ENCODE peak calls at places on chromosome 11, in nine cellular contexts. R, S, Q, Z, I, A, T, L and O are unnamed samples. For H3K27me3 and H3K36me3, the result is how much of the 10 kb centered on the place peaks cover.

GRCh38 chr11:11022126-11022730 is 164.4 kb upstream of the ZBED5 start:
- DNase-seq in R (peak), S (no peak), Q (no peak), Z (no peak), I (no peak), A (no peak), T (peak), L (no peak), O (no peak)

GRCh38 chr11:3823303-3823702 is 14.9 kb downstream of the PGAP2 start:
- DNase-seq in R (peak), S (no peak), Q (no peak), Z (no peak), I (no peak), A (no peak), T (peak), L (no peak), O (peak)

GRCh38 chr11:19642759-19643158 is 69.9 kb upstream of the NAV2 start:
- DNase-seq in R (no peak), S (no peak), Q (no peak), Z (no peak), I (no peak), A (no peak), T (no peak), L (no peak), O (no peak)

GRCh38 chr11:117908261-117908895 is 20.8 kb downstream of the TMPRSS13 start:
- DNase-seq in R (no peak), S (no peak), Q (no peak), Z (no peak), I (no peak), A (no peak), T (no peak), L (no peak), O (no peak)

GRCh38 chr11:112583246-112583893 is 322.7 kb upstream of the PLET1 start:
- DNase-seq in R (no peak), S (no peak), Q (no peak), Z (no peak), I (no peak), A (no peak), T (no peak), L (no peak), O (no peak)

GRCh38 chr11:63478896-63479295 is 12.1 kb downstream of the PLAAT5 start:
- DNase-seq in R (peak), S (no peak), Q (peak), Z (no peak), I (peak), A (no peak), T (peak), L (peak), O (peak)

GRCh38 chr11:21137813-21138212 is 468.4 kb downstream of the NELL1 start:
- DNase-seq in R (no peak), S (no peak), Q (no peak), Z (no peak), I (no peak), A (no peak), T (no peak), L (no peak), O (no peak)

GRCh38 chr11:63622318-63622717 is 8.1 kb upstream of the PLAAT3 start:
- DNase-seq in R (peak), S (no peak), Q (peak), Z (no peak), I (no peak), A (no peak), T (peak), L (peak), O (no peak)

GRCh38 chr11:102345923-102346322 is 1.1 kb upstream of the BIRC2 start:
- DNase-seq in R (peak), S (no peak), Q (peak), Z (no peak), I (no peak), A (no peak), T (peak), L (peak), O (peak)

GRCh38 chr11:48096588-48097525 is 116.5 kb downstream of the PTPRJ start:
- DNase-seq in R (peak), S (no peak), Q (no peak), Z (no peak), I (peak), A (no peak), T (peak), L (peak), O (no peak)

GRCh38 chr11:130592056-130592455 is 143.6 kb downstream of the ADAMTS15 start:
- DNase-seq in R (peak), S (no peak), Q (no peak), Z (no peak), I (no peak), A (no peak), T (peak), L (no peak), O (peak)

GRCh38 chr11:80587906-80588305 is 1147.1 kb upstream of the TENM4 start:
- DNase-seq in R (peak), S (no peak), Q (no peak), Z (no peak), I (no peak), A (no peak), T (no peak), L (no peak), O (no peak)

GRCh38 chr11:61961570-61962212 is 5.7 kb downstream of the FTH1 start:
- DNase-seq in R (peak), S (no peak), Q (no peak), Z (peak), I (no peak), A (no peak), T (no peak), L (no peak), O (no peak)

GRCh38 chr11:123616505-123617198 is 37.8 kb downstream of the SCN3B start:
- DNase-seq in R (no peak), S (no peak), Q (no peak), Z (no peak), I (no peak), A (no peak), T (peak), L (no peak), O (peak)

DNA sequence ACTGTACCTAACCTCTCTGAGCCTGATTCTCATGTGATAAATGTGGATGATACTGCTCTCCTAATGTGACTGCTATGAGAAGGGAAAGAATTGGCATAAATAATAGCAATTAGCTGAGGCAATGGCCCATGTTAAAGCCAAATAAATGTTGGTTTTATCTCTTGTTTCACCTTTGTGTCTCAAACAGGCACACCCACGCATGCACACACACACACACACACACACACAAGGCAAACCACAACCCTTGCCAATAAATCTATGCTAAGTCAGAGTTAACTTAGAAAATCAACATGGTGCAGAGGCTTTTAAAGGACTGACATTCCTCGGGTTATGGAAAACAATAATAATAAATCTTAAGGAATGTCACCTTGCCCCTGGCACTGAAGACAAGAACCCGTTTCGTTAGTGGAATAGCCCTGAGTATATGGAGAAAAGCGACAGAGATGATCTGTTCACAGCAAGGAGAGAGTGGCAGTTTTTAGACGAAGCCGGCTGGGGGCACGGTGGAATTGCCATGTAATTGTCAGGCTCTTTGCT is 326.2 kb downstream of the NTM start:
- DNase-seq in R (no peak), S (no peak), Q (no peak), Z (no peak), I (no peak), A (no peak), T (no peak), L (no peak), O (no peak)
- H3K27me3 ChIP-seq in R (under half), S (under half), Q (under half), Z (under half), I (under half), A (under half), T (under half), L (under half), O (under half)

GRCh38 chr11:1276866-1277615 is 32.4 kb downstream of the TOLLIP start:
- DNase-seq in R (no peak), S (no peak), Q (no peak), Z (no peak), I (no peak), A (no peak), T (no peak), L (no peak), O (no peak)
- H3K36me3 ChIP-seq in R (under half), S (under half), Q (under half), Z (half or more), I (under half), A (half or more), T (under half), L (under half), O (under half)

GRCh38 chr11:29320196-29320595 is 696.6 kb downstream of the KCNA4 start:
- DNase-seq in R (no peak), S (no peak), Q (no peak), Z (no peak), I (no peak), A (no peak), T (no peak), L (no peak), O (peak)
- H3K4me3 ChIP-seq in R (no peak), S (no peak), Q (no peak), Z (no peak), I (no peak), A (no peak), T (no peak), L (no peak), O (no peak)

GRCh38 chr11:8408151-8408930 is 144.7 kb upstream of the LMO1 start:
- DNase-seq in R (no peak), S (no peak), Q (no peak), Z (no peak), I (no peak), A (no peak), T (peak), L (no peak), O (no peak)
- H3K27me3 ChIP-seq in R (under half), S (under half), Q (under half), Z (under half), I (under half), A (under half), T (under half), L (under half), O (under half)

GRCh38 chr11:121566279-121567168 is 113.8 kb upstream of the SORL1-AS1 start:
- DNase-seq in R (no peak), S (no peak), Q (no peak), Z (no peak), I (no peak), A (no peak), T (no peak), L (peak), O (no peak)
- H3K36me3 ChIP-seq in R (under half), S (under half), Q (under half), Z (under half), I (half or more), A (under half), T (under half), L (under half), O (under half)

DNA sequence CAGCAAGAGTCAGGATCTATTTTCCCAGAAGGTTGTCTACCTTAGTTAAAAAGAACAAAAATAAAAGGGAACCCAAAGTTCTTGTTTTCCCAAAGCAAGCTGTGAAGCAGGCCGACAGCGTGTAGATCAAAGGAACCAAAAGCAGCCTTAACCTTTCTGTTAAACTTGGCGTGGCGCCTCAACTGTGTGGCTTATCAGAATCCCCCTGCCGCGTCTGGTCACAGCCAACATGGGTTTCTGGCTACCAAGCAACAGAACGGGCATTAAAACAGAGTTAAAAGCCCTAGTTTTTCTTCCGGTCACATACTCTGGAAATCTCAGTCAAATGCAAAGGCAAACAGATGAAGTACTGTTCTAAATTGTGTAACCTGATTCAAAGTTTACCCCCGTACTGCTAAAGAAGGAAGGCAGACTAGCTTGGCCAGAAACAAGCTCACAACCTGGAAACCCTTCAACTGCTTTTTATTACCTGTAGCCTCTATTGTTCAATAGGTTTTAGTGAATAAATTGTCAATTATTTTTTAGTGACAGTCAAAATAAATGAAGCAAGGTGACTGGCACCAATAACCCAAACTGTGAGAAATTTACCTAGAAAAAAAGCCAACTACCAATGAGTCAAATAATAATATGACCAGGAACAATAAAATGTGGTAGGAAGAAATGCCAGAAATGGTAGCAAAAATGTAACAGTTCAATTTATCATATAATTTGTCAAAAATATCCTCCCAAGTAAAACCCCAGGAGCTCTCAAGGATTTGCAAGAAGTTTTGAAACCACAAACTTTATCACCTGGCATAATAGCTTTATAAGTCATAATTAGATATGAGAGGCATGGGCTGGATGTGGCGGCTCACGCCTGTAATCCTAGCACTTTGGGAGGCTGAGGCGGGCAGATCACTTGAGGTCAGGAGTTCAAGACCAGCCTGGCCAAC is 21.4 kb downstream of the CHKA start:
- DNase-seq in R (peak), S (peak), Q (no peak), Z (peak), I (peak), A (peak), T (no peak), L (peak), O (no peak)
- H3K4me3 ChIP-seq in R (no peak), S (peak), Q (no peak), Z (no peak), I (peak), A (no peak), T (no peak), L (no peak), O (no peak)

GRCh38 chr11:17730608-17731462 is 3.7 kb upstream of the KCNC1 start:
- DNase-seq in R (peak), S (peak), Q (no peak), Z (peak), I (peak), A (peak), T (peak), L (peak), O (peak)
- H3K27me3 ChIP-seq in R (under half), S (under half), Q (under half), Z (under half), I (under half), A (under half), T (under half), L (under half), O (under half)